ENCODE peak calls at places on chromosomes 6 and 20, in seven cellular contexts. M, K, H, O, X, E and Q are unnamed samples.

GRCh38 chr6:16751251-16751946 is 9.9 kb downstream of the ATXN1 start:
- DNase-seq in E (no peak), O (no peak), H (no peak), K (no peak), X (no peak), M (no peak), Q (no peak)

GRCh38 chr6:3292431-3293197 is 33.9 kb downstream of the PSMG4 start:
- DNase-seq in O (no peak), K (no peak), E (no peak), H (no peak), X (no peak), M (no peak), Q (no peak)

GRCh38 chr6:130105996-130106704 is 87.8 kb downstream of the L3MBTL3 start:
- DNase-seq in H (no peak), K (no peak), O (no peak), M (no peak), E (no peak), X (no peak), Q (no peak)

GRCh38 chr6:158402184-158402583 is 89.9 kb downstream of the TULP4 start:
- DNase-seq in M (no peak), K (no peak), X (no peak), O (no peak), H (peak), E (no peak), Q (no peak)

GRCh38 chr6:108735991-108736345 is 112.3 kb upstream of the ARMC2 start:
- DNase-seq in M (no peak), K (peak), H (no peak), E (peak), X (no peak), O (no peak), Q (no peak)

GRCh38 chr20:44496976-44497375 is 21.3 kb downstream of the TTPAL start:
- DNase-seq in O (no peak), H (no peak), K (peak), X (peak), M (no peak), E (no peak), Q (no peak)

GRCh38 chr6:65524232-65524631 is 182.8 kb downstream of the EYS start:
- DNase-seq in X (no peak), M (no peak), E (no peak), H (no peak), O (no peak), K (no peak), Q (no peak)

GRCh38 chr20:62899633-62900051 is 26.7 kb downstream of the DIDO1 start:
- DNase-seq in K (no peak), H (no peak), E (peak), M (peak), X (no peak), O (no peak), Q (no peak)

GRCh38 chr6:106546322-106547052 is 82.8 kb downstream of the RTN4IP1 start:
- DNase-seq in E (no peak), O (no peak), H (no peak), M (peak), K (peak), X (no peak), Q (no peak)

GRCh38 chr6:26205625-26206574 is 118.7 kb downstream of the HFE start:
- DNase-seq in K (peak), H (peak), E (no peak), O (no peak), X (no peak), M (peak), Q (peak)

GRCh38 chr20:22217712-22218352 is 366.5 kb downstream of the FOXA2 start:
- DNase-seq in X (no peak), M (no peak), K (no peak), H (no peak), E (no peak), O (no peak), Q (no peak)

GRCh38 chr20:22213271-22213670 is 371.1 kb downstream of the FOXA2 start:
- DNase-seq in E (no peak), H (no peak), O (no peak), M (no peak), K (no peak), X (no peak), Q (no peak)

GRCh38 chr20:22214296-22214695 is 370.1 kb downstream of the FOXA2 start:
- DNase-seq in E (no peak), M (no peak), K (no peak), H (no peak), X (no peak), O (no peak), Q (no peak)

DNA sequence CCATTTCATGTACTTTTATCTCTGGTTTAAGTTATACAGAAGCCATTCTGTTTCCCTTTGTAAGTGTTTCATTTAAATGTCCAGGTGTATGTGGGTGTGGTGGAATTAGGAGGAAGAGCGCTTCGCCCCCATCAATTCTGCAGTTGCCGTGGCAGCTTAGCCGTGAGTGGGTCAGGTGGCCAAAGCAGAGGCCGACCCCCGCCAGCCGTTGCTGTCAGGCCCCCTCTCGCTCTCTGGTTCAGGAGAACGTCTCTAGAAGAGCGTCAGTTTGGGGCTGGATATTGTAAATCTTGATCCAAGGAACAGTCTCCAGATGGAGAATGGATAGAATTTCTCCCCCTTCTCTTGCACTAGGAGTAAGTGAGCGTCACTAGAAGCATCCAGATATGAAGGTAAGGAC is 367.4 kb downstream of the FOXA2 start:
- DNase-seq in M (no peak), X (no peak), K (no peak), O (no peak), E (no peak), H (no peak), Q (no peak)
- TF ChIP-seq JUND in M (no peak), X (no peak), K (no peak), O (no peak), E (no peak), H (no peak), Q (no peak)

DNA sequence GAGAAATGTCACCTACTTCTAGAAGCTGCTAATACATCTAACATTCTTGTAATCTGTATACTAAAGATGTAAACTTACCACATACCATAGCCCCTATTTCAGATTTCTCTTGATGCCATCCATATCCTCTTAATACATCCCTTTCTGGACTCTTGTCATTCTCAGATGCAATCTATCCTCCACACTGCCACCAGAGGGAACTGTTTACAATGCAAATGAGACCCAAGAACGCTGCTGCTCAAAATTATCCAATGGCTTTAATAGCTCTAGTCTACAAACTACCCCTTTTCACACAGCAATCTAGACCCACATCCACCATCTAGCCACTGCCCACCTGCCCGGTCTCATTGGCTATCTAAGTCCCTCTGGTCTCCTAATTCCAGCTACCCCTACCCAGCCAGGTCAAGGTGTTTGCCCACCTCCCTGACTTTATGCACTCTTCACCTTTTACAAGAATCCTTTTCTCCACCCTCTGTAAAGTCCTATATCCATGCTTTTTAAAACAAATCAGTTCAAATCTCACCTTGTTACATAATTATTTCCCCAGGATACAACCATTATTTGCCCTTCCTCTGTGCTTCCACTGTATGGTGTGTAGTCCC is 14.8 kb downstream of the FAXC start:
- DNase-seq in H (peak), E (peak), M (peak), O (peak), K (peak), X (no peak), Q (peak)
- TF ChIP-seq JUND in H (no peak), E (no peak), M (no peak), O (no peak), K (no peak), X (no peak), Q (no peak)

GRCh38 chr6:112311950-112312547 is 35.1 kb upstream of the RFPL4B start:
- DNase-seq in H (peak), M (peak), K (no peak), O (no peak), X (no peak), E (peak), Q (peak)
- TF ChIP-seq JUND in H (no peak), M (no peak), K (no peak), O (no peak), X (no peak), E (no peak), Q (no peak)

DNA sequence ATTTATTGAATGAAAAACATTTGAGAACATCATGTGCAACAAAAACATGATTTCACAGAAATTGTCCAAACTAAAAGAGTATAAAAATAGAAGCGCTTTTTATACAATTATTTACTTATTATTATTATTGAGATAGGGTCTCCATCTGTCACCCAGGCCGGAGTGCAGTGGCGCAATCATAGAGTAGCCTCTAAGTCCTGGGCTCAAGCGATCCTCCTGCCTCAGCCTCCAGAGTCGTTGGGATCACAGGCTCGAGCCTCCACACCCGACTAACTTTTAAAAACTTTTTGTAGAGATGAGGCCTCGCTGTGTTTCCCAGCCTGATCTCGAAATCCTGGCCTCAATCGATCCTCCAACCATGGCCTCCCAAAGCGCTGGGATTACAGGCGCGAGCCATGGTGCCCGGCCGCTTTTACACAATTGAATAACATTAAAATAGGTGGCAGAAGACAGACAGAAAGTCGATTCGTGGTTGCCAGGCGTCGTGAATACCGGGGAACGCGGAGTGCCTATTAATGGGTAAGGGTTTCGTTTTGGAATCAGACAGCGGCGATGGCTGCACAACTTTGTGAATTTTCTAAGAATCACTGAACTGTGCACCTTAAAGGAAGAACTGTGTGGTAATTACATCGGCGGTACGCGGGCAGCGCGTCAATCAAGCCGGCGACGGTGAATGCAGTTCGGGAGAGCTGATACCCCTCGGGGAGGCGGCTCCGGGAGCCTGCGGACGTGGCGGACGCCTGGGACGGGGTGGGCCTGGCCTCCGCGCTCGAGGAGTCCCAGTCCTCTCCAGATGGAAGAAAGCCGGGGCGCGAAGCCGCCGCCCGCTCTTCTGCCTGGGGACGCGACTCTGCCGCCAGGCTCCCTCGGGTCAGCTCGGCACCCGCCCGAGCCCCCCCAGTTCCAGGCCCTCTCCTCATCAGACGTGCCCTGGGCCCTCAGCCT is 807 bp downstream of the TBC1D20 start:
- DNase-seq in E (no peak), H (no peak), O (no peak), X (no peak), K (no peak), M (no peak), Q (peak)
- TF ChIP-seq JUND in E (no peak), H (no peak), O (no peak), X (no peak), K (no peak), M (no peak), Q (no peak)

DNA sequence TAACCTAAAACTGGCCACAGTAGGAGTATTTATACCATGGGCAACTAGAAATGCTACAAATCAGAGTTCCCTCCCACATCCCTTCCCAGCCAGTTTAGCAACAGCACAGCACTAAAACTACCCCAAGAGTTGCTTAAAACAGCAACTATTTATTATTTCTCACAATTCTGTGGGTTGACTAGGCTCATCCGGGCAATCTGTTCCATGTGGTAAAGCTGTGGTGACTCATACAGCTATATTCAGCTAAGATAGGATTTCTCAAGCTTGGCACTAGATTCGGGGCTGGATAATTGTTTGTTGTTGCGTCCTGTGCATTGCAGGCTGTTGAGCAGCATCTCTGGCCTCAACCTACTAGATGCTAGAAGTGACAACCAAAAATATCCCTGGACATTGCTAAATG is 8.6 kb upstream of the HECA start:
- DNase-seq in M (no peak), X (no peak), O (no peak), K (no peak), E (no peak), H (no peak), Q (no peak)
- TF ChIP-seq JUND in M (no peak), X (no peak), O (no peak), K (no peak), E (no peak), H (no peak), Q (no peak)

DNA sequence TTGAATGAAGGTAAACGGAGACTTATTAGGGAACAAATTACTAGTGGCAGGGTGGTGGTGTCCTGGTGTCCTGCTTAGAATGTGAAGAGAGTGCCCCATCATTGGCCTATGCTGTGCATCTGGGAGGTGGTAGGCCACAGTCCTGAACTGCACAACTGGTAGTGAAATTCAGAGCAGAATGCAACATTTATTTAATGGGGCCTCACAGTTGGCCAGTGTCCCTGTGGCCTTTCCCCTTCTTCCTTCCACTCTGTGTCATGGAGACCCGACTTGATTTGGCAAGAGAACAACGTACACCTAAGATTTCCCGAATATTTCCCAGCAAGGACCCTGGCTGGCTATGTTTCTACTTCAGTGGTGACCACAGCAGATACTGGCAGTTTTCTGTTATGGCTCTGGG is 206.9 kb downstream of the LRFN2 start:
- DNase-seq in M (no peak), E (no peak), O (no peak), K (no peak), H (no peak), X (no peak), Q (no peak)
- TF ChIP-seq JUND in M (no peak), E (no peak), O (no peak), K (no peak), H (no peak), X (no peak), Q (no peak)